ENCODE peak calls at places on chromosomes 1 and 21, in seven cellular contexts. O, R, W, A, I, E and K are unnamed samples.

GRCh38 chr1:150235436-150235851 is 468 bp downstream of the ANP32E start:
- DNase-seq in O (no peak), R (no peak), W (no peak), A (no peak), I (no peak), E (peak; percentile 36), K (no peak)

GRCh38 chr1:40742363-40743061 is 41.1 kb upstream of the KCNQ4 start:
- DNase-seq in O (no peak), R (no peak), W (no peak), A (no peak), I (no peak), E (no peak), K (no peak)

GRCh38 chr1:155729031-155729898 is 40.4 kb downstream of the DAP3 start:
- DNase-seq in O (peak; percentile 66), R (peak; percentile 57), W (peak; percentile 66), A (peak; percentile 68), I (no peak), E (peak; percentile 35), K (peak; percentile 85)

GRCh38 chr21:39681845-39682244 is 63.1 kb upstream of the IGSF5 start:
- DNase-seq in O (peak; percentile 66), R (no peak), W (no peak), A (peak; percentile 50), I (no peak), E (no peak), K (no peak)

GRCh38 chr1:223844521-223844961 is 1.2 kb downstream of the TP53BP2 start:
- DNase-seq in O (no peak), R (no peak), W (no peak), A (no peak), I (no peak), E (no peak), K (peak; percentile 36)

GRCh38 chr21:17269760-17270159 is 243.1 kb upstream of the CXADR start:
- DNase-seq in O (no peak), R (no peak), W (no peak), A (no peak), I (no peak), E (no peak), K (no peak)

GRCh38 chr1:163509126-163509525 is 187.4 kb downstream of the NUF2 start:
- DNase-seq in O (peak; percentile 1), R (no peak), W (no peak), A (no peak), I (no peak), E (no peak), K (peak; percentile 39)

GRCh38 chr1:214880956-214881355 is 201.6 kb upstream of the KCNK2 start:
- DNase-seq in O (no peak), R (no peak), W (no peak), A (no peak), I (no peak), E (no peak), K (no peak)

GRCh38 chr1:206663832-206664652 is 20.7 kb upstream of the MAPKAPK2 start:
- DNase-seq in O (peak; percentile 36), R (peak; percentile 80), W (peak; percentile 83), A (peak; percentile 44), I (no peak), E (peak; percentile 80), K (peak; percentile 89)

GRCh38 chr21:45747802-45748445 is 104.4 kb downstream of the PCBP3 start:
- DNase-seq in O (peak; percentile 77), R (no peak), W (no peak), A (no peak), I (peak; percentile 81), E (no peak), K (peak; percentile 90)

GRCh38 chr1:153288634-153289275 is 24.0 kb downstream of the PGLYRP3 start:
- DNase-seq in O (peak; percentile 83), R (peak; percentile 20), W (peak; percentile 83), A (no peak), I (no peak), E (peak; percentile 66), K (peak; percentile 40)

DNA sequence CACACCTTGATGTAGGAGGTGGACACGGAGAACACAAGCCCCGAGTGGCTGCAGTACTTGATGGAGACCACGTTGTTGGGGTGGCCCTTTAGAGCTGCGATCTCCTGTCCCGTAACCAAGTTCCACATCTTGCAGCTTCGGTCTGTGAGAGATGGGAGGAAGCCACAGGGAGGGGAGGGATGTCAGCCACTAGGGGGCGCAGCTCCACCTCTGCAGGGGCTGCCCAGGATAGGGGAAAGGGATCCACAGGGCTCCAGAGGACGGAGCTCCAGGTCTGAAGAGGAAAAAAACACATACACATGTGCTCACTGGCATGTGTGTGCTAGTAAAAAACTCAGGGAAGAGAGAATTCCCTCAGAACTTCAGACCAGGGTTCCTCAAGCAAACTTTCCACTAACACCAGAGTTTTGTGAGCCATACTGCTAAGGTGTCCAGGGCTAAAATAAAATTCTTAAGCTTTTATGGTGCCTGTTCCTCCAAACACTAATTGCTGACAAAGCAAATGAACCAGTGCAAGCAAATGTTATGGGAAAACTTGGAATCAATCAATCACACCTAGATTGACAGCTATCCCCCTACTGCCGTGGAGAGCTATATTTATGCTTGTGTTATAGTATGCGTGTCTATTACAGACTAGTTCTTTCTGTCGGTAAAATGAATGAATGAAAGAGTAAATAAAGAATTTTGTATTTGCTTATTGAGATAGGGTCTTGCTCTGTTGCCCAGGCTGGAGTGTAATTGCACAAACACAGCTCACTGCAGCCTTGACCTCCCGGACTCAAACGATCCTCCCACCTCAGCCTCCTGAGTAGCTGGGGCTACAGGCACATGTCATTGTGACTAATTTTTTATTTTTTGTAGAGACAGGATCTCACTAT is 43.7 kb downstream of the KIF21B start:
- DNase-seq in O (peak; percentile 8), R (peak; percentile 75), W (peak; percentile 90), A (peak; percentile 16), I (no peak), E (peak; percentile 78), K (peak; percentile 87)
- TF ChIP-seq CTCF in O (peak; percentile 64), R (peak; percentile 64), W (peak; percentile 87), A (peak; percentile 66), I (peak; percentile 71), E (peak; percentile 62), K (peak; percentile 100)

GRCh38 chr21:41662161-41662560 is 104.7 kb downstream of the RIPK4 start:
- DNase-seq in O (no peak), R (no peak), W (no peak), A (no peak), I (peak; percentile 50), E (no peak), K (no peak)

GRCh38 chr21:41662761-41663160 is 104.1 kb downstream of the RIPK4 start:
- DNase-seq in O (no peak), R (no peak), W (no peak), A (no peak), I (peak; percentile 32), E (no peak), K (no peak)

GRCh38 chr21:41660748-41661147 is 106.1 kb downstream of the RIPK4 start:
- DNase-seq in O (no peak), R (no peak), W (no peak), A (no peak), I (peak; percentile 52), E (no peak), K (no peak)

GRCh38 chr21:41658321-41658720 is 108.5 kb downstream of the RIPK4 start:
- DNase-seq in O (no peak), R (peak; percentile 33), W (no peak), A (no peak), I (peak; percentile 46), E (no peak), K (no peak)

DNA sequence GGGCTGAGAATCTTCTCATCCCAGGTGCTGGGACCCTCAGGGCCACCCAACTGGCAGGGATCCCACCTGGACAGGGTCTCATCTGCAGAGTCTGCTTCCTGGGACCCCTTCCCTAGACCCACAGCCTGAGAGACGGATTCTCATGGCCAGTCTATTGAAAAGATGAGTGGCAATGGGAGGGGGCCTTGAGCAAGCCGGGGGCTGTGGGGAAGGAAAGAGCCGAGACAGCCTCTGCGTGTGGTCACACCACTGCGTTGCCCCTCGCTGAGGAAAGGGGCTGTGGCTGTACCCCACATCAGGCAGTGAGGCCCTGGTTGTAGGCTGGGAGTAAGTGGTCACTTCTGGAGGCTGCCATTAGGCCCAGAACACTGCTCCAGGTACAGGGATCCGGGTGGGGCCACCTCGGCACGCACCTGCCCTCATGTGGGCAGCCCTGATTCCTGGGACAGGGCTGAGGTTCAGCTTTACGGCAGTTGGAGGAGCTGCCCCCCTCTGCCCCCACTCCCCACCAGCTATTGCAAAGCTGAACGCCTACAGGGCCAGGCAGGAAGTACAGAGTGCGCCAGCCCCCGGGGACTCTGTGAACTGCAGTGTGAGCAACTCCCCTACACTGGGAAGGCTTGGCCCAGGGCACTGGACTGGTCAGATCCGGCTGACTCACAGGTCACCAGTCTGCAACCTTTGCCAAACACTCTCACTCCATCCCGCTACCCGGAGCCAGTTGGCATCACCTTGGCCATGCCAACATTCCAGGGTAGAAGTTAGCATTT is 106.9 kb downstream of the RIPK4 start:
- DNase-seq in O (no peak), R (no peak), W (no peak), A (peak; percentile 34), I (peak; percentile 76), E (no peak), K (peak; percentile 70)
- TF ChIP-seq CTCF in O (no peak), R (no peak), W (no peak), A (peak; percentile 57), I (peak; percentile 51), E (no peak), K (peak; percentile 52)

GRCh38 chr1:213066363-213066762 is 15.3 kb downstream of the RPS6KC1 start:
- DNase-seq in O (no peak), R (no peak), W (no peak), A (no peak), I (no peak), E (no peak), K (no peak)

GRCh38 chr1:213075725-213076124 is 24.7 kb downstream of the RPS6KC1 start:
- DNase-seq in O (no peak), R (no peak), W (no peak), A (no peak), I (no peak), E (peak; percentile 22), K (no peak)

GRCh38 chr1:213065800-213066199 is 14.8 kb downstream of the RPS6KC1 start:
- DNase-seq in O (no peak), R (no peak), W (no peak), A (no peak), I (no peak), E (no peak), K (no peak)

GRCh38 chr1:213067366-213067765 is 16.3 kb downstream of the RPS6KC1 start:
- DNase-seq in O (no peak), R (no peak), W (no peak), A (no peak), I (no peak), E (no peak), K (no peak)

DNA sequence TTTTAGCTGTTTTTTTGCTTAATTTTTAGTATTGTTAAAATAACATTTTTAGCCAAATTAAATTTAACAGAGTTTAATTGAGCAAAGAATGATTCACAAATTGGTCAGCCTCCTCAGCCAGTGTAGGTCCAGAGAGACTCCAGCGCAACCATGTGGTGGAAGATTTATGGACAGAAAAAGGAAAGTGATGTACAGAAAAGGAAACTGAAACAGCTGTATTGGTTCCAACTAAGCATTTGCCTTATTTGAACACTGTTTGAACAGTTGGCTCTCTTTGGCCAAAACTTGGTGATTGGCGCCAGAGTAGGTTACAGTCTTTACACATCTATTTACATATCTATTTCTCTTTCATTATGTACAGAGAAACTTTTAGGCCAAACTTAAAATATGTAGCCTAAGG is 19.4 kb downstream of the RPS6KC1 start:
- DNase-seq in O (peak; percentile 49), R (no peak), W (no peak), A (peak; percentile 59), I (no peak), E (peak; percentile 51), K (peak; percentile 75)
- TF ChIP-seq CTCF in O (peak; percentile 12), R (no peak), W (no peak), A (peak; percentile 50), I (peak; percentile 61), E (peak; percentile 47), K (peak; percentile 61)

DNA sequence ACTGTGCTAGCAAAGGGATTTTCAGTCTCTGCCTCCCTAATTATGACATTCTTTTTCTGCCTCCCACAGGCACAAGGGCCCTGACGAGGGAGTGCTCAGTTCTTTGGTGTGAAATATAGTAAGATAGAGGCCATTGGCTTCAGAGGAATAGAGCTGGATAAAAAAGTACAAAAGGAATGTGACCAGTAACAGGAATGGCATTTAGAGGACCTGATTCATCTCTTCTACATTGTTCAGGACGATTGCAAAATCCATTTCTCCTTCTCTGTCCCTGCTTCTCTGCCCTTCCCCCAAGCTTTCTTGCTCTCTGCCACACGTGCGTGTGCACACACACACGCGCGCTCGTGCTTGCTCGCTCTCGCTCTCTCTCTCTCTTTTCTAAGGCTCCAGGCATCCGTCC is 668.2 kb downstream of the KIF26B start:
- DNase-seq in O (peak; percentile 74), R (no peak), W (no peak), A (peak; percentile 76), I (no peak), E (no peak), K (peak; percentile 89)
- TF ChIP-seq CTCF in O (no peak), R (no peak), W (no peak), A (no peak), I (no peak), E (no peak), K (no peak)